ENCODE peak calls at places on chromosome 19, in nine cellular contexts. D, W, Y, H, T, L, R, F and I are unnamed samples.

GRCh38 chr19:8456064-8456463 is 11.3 kb downstream of the HNRNPM start:
- DNase-seq in D (no peak), W (peak; percentile 64), Y (no peak), H (no peak), T (no peak), L (no peak), R (no peak), F (no peak), I (no peak)

GRCh38 chr19:27733551-27734266 is 1479.2 kb downstream of the UQCRFS1 start:
- DNase-seq in D (no peak), W (no peak), Y (no peak), H (peak; percentile 5), T (no peak), L (no peak), R (peak; percentile 55), F (no peak), I (no peak)

GRCh38 chr19:16202320-16203255 is 4.9 kb downstream of the AP1M1 start:
- DNase-seq in D (no peak), W (no peak), Y (no peak), H (no peak), T (no peak), L (no peak), R (no peak), F (peak; percentile 13), I (no peak)

GRCh38 chr19:18257503-18258470 is 16.5 kb downstream of the IQCN start:
- DNase-seq in D (no peak), W (no peak), Y (no peak), H (no peak), T (no peak), L (no peak), R (no peak), F (no peak), I (no peak)

GRCh38 chr19:41324921-41325639 is 15.1 kb downstream of the CCDC97 start:
- DNase-seq in D (peak; percentile 87), W (peak; percentile 79), Y (no peak), H (peak; percentile 53), T (peak; percentile 37), L (no peak), R (no peak), F (no peak), I (no peak)

GRCh38 chr19:15452111-15453047 is 2.6 kb upstream of the WIZ start:
- DNase-seq in D (peak; percentile 86), W (peak; percentile 99), Y (peak; percentile 61), H (peak; percentile 78), T (peak; percentile 59), L (no peak), R (peak; percentile 95), F (no peak), I (peak; percentile 92)

GRCh38 chr19:29303035-29303706 is 90.2 kb upstream of the UQCRFS1 start:
- DNase-seq in D (peak; percentile 18), W (no peak), Y (no peak), H (no peak), T (no peak), L (no peak), R (no peak), F (no peak), I (no peak)

GRCh38 chr19:55384576-55385235 is 614 bp upstream of the TMEM238 start:
- DNase-seq in D (peak; percentile 86), W (peak; percentile 40), Y (no peak), H (no peak), T (no peak), L (no peak), R (no peak), F (no peak), I (no peak)

GRCh38 chr19:48813123-48813911 is 2.5 kb upstream of the BCAT2 start:
- DNase-seq in D (no peak), W (peak; percentile 69), Y (no peak), H (no peak), T (no peak), L (no peak), R (no peak), F (no peak), I (no peak)

GRCh38 chr19:48814895-48815294 is 4.1 kb upstream of the BCAT2 start:
- DNase-seq in D (no peak), W (peak; percentile 55), Y (no peak), H (no peak), T (no peak), L (no peak), R (no peak), F (no peak), I (no peak)

GRCh38 chr19:48810151-48810550 is 678 bp downstream of the BCAT2 start:
- DNase-seq in D (no peak), W (no peak), Y (no peak), H (no peak), T (no peak), L (no peak), R (no peak), F (no peak), I (no peak)

GRCh38 chr19:48815870-48816501 is 5.2 kb upstream of the BCAT2 start:
- DNase-seq in D (no peak), W (peak; percentile 63), Y (no peak), H (no peak), T (peak; percentile 56), L (no peak), R (no peak), F (no peak), I (no peak)

GRCh38 chr19:48812094-48812929 is 1.5 kb upstream of the BCAT2 start:
- DNase-seq in D (peak; percentile 91), W (peak; percentile 94), Y (peak; percentile 96), H (peak; percentile 85), T (peak; percentile 93), L (no peak), R (peak; percentile 98), F (peak; percentile 97), I (peak; percentile 93)
- TF ChIP-seq POLR2AphosphoS5 in D (peak; percentile 57), W (peak; percentile 65), Y (no peak), H (peak; percentile 73), T (peak; percentile 91), L (no peak), R (peak; percentile 95), F (no peak), I (no peak)

DNA sequence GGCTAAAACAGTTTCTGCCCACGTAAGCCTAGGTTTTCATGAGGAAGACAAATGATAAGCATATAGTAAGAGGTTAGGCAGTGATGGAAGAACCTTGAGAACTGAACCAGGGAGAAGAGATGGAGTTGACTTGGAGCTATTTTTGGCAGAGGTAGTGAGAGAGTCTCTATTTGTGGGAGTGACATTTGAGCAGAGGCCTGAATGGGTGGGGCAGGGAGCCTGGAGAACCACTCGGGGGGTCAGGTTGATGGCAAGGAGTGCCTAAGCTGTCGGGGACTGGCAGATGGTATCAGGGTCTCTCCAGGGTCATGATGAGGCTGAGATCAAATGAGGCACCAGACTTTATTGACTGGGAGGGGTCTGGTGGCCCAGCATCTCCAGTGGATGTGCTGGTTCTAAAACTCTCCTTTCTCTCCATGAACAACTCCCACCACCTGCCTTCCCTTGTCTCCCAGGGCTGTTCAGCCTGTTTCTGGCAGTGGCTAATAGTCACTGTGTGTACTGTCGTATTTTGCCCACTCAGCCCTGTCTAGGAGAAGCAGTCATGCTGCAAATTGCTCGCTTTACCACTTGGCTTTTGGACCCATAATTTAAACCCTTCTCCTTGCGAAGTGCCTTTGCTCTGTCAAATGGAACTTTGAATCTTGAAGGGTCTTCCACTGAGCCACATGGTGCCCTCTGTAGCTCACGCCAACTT is 3.6 kb downstream of the MAU2 start:
- DNase-seq in D (no peak), W (no peak), Y (no peak), H (no peak), T (no peak), L (no peak), R (no peak), F (no peak), I (no peak)
- TF ChIP-seq POLR2AphosphoS5 in D (no peak), W (no peak), Y (no peak), H (no peak), T (no peak), L (no peak), R (no peak), F (no peak), I (no peak)

GRCh38 chr19:43532962-43533545 is at the start of gene ZNF575:
- DNase-seq in D (peak; percentile 97), W (peak; percentile 97), Y (peak; percentile 82), H (peak; percentile 86), T (peak; percentile 81), L (peak; percentile 57), R (peak; percentile 96), F (peak; percentile 78), I (peak; percentile 90)

GRCh38 chr19:43533546-43534304 is 737 bp downstream of the ZNF575 start:
- DNase-seq in D (peak; percentile 98), W (peak; percentile 100), Y (peak; percentile 90), H (peak; percentile 99), T (peak; percentile 100), L (peak; percentile 75), R (peak; percentile 100), F (peak; percentile 88), I (peak; percentile 100)

GRCh38 chr19:43534811-43535761 is 2.1 kb downstream of the ZNF575 start:
- DNase-seq in D (peak; percentile 87), W (peak; percentile 95), Y (no peak), H (peak; percentile 60), T (peak; percentile 43), L (no peak), R (no peak), F (no peak), I (peak; percentile 78)

GRCh38 chr19:43534305-43534612 is 1.3 kb downstream of the ZNF575 start:
- DNase-seq in D (no peak), W (no peak), Y (no peak), H (no peak), T (no peak), L (no peak), R (no peak), F (no peak), I (no peak)

DNA sequence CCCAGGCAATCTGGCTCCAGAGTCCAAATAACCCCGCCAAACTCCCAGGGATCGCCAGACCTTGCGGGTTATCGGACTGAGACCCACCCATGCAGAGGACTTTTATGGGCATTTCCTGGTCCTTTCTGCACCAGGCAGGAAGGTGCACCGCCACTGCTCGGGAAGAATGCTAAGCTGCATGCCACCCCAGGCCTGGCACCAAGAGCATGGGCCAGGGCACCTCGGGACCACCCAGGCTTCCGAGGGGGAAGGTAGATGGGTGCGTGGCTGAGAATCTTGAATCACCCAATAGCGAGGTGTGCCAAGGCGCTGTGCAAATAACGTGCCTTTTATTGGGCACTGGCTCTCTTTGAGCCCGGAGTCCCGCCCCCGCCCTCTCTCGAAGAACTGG is 422 bp upstream of the ZNF575 start:
- DNase-seq in D (peak; percentile 87), W (no peak), Y (no peak), H (peak; percentile 55), T (peak; percentile 84), L (no peak), R (no peak), F (no peak), I (no peak)
- TF ChIP-seq POLR2AphosphoS5 in D (no peak), W (no peak), Y (no peak), H (no peak), T (no peak), L (no peak), R (no peak), F (no peak), I (no peak)

GRCh38 chr19:58361900-58362271 is 665 bp downstream of the ZNF497 start:
- DNase-seq in D (peak; percentile 87), W (peak; percentile 64), Y (peak; percentile 68), H (peak; percentile 46), T (peak; percentile 15), L (peak; percentile 35), R (no peak), F (peak; percentile 67), I (no peak)

GRCh38 chr19:58357798-58358145 is 4.5 kb upstream of the A1BG start:
- DNase-seq in D (no peak), W (no peak), Y (no peak), H (no peak), T (no peak), L (no peak), R (no peak), F (no peak), I (no peak)

GRCh38 chr19:58364127-58364526 is 1.6 kb upstream of the ZNF497 start:
- DNase-seq in D (no peak), W (no peak), Y (no peak), H (no peak), T (no peak), L (no peak), R (no peak), F (no peak), I (no peak)

GRCh38 chr19:58366576-58367430 is 4.3 kb upstream of the ZNF497 start:
- DNase-seq in D (no peak), W (peak; percentile 51), Y (no peak), H (no peak), T (no peak), L (no peak), R (no peak), F (no peak), I (no peak)

GRCh38 chr19:58362272-58362994 is at the start of gene ZNF497:
- DNase-seq in D (peak; percentile 100), W (peak; percentile 97), Y (peak; percentile 100), H (peak; percentile 93), T (peak; percentile 96), L (peak; percentile 79), R (peak; percentile 98), F (peak; percentile 100), I (peak; percentile 97)
- TF ChIP-seq POLR2AphosphoS5 in D (peak; percentile 83), W (peak; percentile 86), Y (peak; percentile 64), H (peak; percentile 90), T (peak; percentile 92), L (peak; percentile 95), R (peak; percentile 90), F (peak; percentile 80), I (peak; percentile 4)